ENCODE peak calls at places on chromosomes 12 and 14, in six cellular contexts. One of them, this sample, is unnamed.

GRCh38 chr12:24201258-24201970 is 251.9 kb upstream of the SOX5 start:
- DNase-seq in dorsolateral prefrontal cortex: no peak
- DNase-seq in OCI-LY7: no peak
- DNase-seq in neural progenitor cell: no peak
- DNase-seq in upper lobe of right lung: no peak
- DNase-seq in astrocyte of the spinal cord: no peak
- DNase-seq in this sample: no peak

GRCh38 chr14:102544745-102545460 is 35.3 kb upstream of the ANKRD9 start:
- DNase-seq in dorsolateral prefrontal cortex: no peak
- DNase-seq in OCI-LY7: no peak
- DNase-seq in neural progenitor cell: peak
- DNase-seq in upper lobe of right lung: no peak
- DNase-seq in astrocyte of the spinal cord: no peak
- DNase-seq in this sample: no peak

GRCh38 chr14:95225251-95225887 is 68.0 kb upstream of the DICER1 start:
- DNase-seq in dorsolateral prefrontal cortex: no peak
- DNase-seq in OCI-LY7: no peak
- DNase-seq in neural progenitor cell: no peak
- DNase-seq in upper lobe of right lung: no peak
- DNase-seq in astrocyte of the spinal cord: no peak
- DNase-seq in this sample: no peak

GRCh38 chr14:49581209-49581960 is 4.8 kb downstream of the RPS29 start:
- DNase-seq in dorsolateral prefrontal cortex: no peak
- DNase-seq in OCI-LY7: no peak
- DNase-seq in neural progenitor cell: no peak
- DNase-seq in upper lobe of right lung: no peak
- DNase-seq in astrocyte of the spinal cord: no peak
- DNase-seq in this sample: no peak

GRCh38 chr12:79635676-79636075 is 55.1 kb downstream of the PAWR start:
- DNase-seq in dorsolateral prefrontal cortex: no peak
- DNase-seq in OCI-LY7: no peak
- DNase-seq in neural progenitor cell: no peak
- DNase-seq in upper lobe of right lung: no peak
- DNase-seq in astrocyte of the spinal cord: no peak
- DNase-seq in this sample: peak

GRCh38 chr14:74506408-74506807 is 12.8 kb downstream of the ISCA2 start:
- DNase-seq in dorsolateral prefrontal cortex: no peak
- DNase-seq in OCI-LY7: peak
- DNase-seq in neural progenitor cell: no peak
- DNase-seq in upper lobe of right lung: no peak
- DNase-seq in astrocyte of the spinal cord: no peak
- DNase-seq in this sample: no peak

GRCh38 chr12:25994252-25994651 is 35.8 kb downstream of the RASSF8 start:
- DNase-seq in dorsolateral prefrontal cortex: no peak
- DNase-seq in OCI-LY7: no peak
- DNase-seq in neural progenitor cell: no peak
- DNase-seq in upper lobe of right lung: no peak
- DNase-seq in astrocyte of the spinal cord: peak
- DNase-seq in this sample: peak

GRCh38 chr14:78530078-78530477 is 359.9 kb downstream of the NRXN3 start:
- DNase-seq in dorsolateral prefrontal cortex: no peak
- DNase-seq in OCI-LY7: peak
- DNase-seq in neural progenitor cell: peak
- DNase-seq in upper lobe of right lung: no peak
- DNase-seq in astrocyte of the spinal cord: peak
- DNase-seq in this sample: peak

GRCh38 chr14:52950410-52950897 is 396 bp downstream of the FERMT2 start:
- DNase-seq in dorsolateral prefrontal cortex: peak
- DNase-seq in OCI-LY7: no peak
- DNase-seq in neural progenitor cell: peak
- DNase-seq in upper lobe of right lung: peak
- DNase-seq in astrocyte of the spinal cord: peak
- DNase-seq in this sample: no peak

GRCh38 chr14:35898217-35898775 is 72.2 kb downstream of the BRMS1L start:
- DNase-seq in dorsolateral prefrontal cortex: peak
- DNase-seq in OCI-LY7: no peak
- DNase-seq in neural progenitor cell: peak
- DNase-seq in upper lobe of right lung: no peak
- DNase-seq in astrocyte of the spinal cord: no peak
- DNase-seq in this sample: no peak

GRCh38 chr12:111034148-111034910 is 114.0 kb upstream of the MYL2 start:
- DNase-seq in dorsolateral prefrontal cortex: no peak
- DNase-seq in OCI-LY7: no peak
- DNase-seq in neural progenitor cell: peak
- DNase-seq in upper lobe of right lung: no peak
- DNase-seq in astrocyte of the spinal cord: no peak
- DNase-seq in this sample: no peak

GRCh38 chr12:108320503-108321293 is 18.4 kb downstream of the CMKLR1 start:
- DNase-seq in dorsolateral prefrontal cortex: no peak
- DNase-seq in OCI-LY7: peak
- DNase-seq in neural progenitor cell: no peak
- DNase-seq in upper lobe of right lung: no peak
- DNase-seq in astrocyte of the spinal cord: no peak
- DNase-seq in this sample: no peak

GRCh38 chr12:31317471-31318397 is 8.2 kb downstream of the SINHCAF start:
- DNase-seq in dorsolateral prefrontal cortex: no peak
- DNase-seq in OCI-LY7: peak
- DNase-seq in neural progenitor cell: peak
- DNase-seq in upper lobe of right lung: no peak
- DNase-seq in astrocyte of the spinal cord: peak
- DNase-seq in this sample: no peak

GRCh38 chr14:55028476-55028875 is 1.4 kb downstream of the SOCS4 start:
- DNase-seq in dorsolateral prefrontal cortex: no peak
- DNase-seq in OCI-LY7: no peak
- DNase-seq in neural progenitor cell: no peak
- DNase-seq in upper lobe of right lung: no peak
- DNase-seq in astrocyte of the spinal cord: no peak
- DNase-seq in this sample: no peak

GRCh38 chr14:66398437-66398836 is 87.7 kb upstream of the CCDC196 start:
- DNase-seq in dorsolateral prefrontal cortex: no peak
- DNase-seq in OCI-LY7: no peak
- DNase-seq in neural progenitor cell: no peak
- DNase-seq in upper lobe of right lung: no peak
- DNase-seq in astrocyte of the spinal cord: no peak
- DNase-seq in this sample: no peak

GRCh38 chr12:89479982-89480381 is 44.6 kb downstream of the GALNT4 start:
- DNase-seq in dorsolateral prefrontal cortex: no peak
- DNase-seq in OCI-LY7: no peak
- DNase-seq in neural progenitor cell: no peak
- DNase-seq in upper lobe of right lung: no peak
- DNase-seq in astrocyte of the spinal cord: no peak
- DNase-seq in this sample: no peak

GRCh38 chr12:78403136-78403535 is 461.4 kb upstream of the SYT1 start:
- DNase-seq in dorsolateral prefrontal cortex: no peak
- DNase-seq in OCI-LY7: no peak
- DNase-seq in neural progenitor cell: no peak
- DNase-seq in upper lobe of right lung: no peak
- DNase-seq in astrocyte of the spinal cord: peak
- DNase-seq in this sample: peak

GRCh38 chr12:10661338-10661737 is 12.5 kb downstream of the STYK1 start:
- DNase-seq in dorsolateral prefrontal cortex: no peak
- DNase-seq in OCI-LY7: no peak
- DNase-seq in neural progenitor cell: no peak
- DNase-seq in upper lobe of right lung: no peak
- DNase-seq in astrocyte of the spinal cord: no peak
- DNase-seq in this sample: no peak

GRCh38 chr12:53090559-53090958 is 6.9 kb upstream of the IGFBP6 start:
- DNase-seq in dorsolateral prefrontal cortex: no peak
- DNase-seq in OCI-LY7: no peak
- DNase-seq in neural progenitor cell: no peak
- DNase-seq in upper lobe of right lung: no peak
- DNase-seq in astrocyte of the spinal cord: no peak
- DNase-seq in this sample: no peak

GRCh38 chr14:70254476-70254961 is 65.8 kb upstream of the SLC8A3 start:
- DNase-seq in dorsolateral prefrontal cortex: peak
- DNase-seq in OCI-LY7: no peak
- DNase-seq in neural progenitor cell: peak
- DNase-seq in upper lobe of right lung: peak
- DNase-seq in astrocyte of the spinal cord: peak
- DNase-seq in this sample: peak

GRCh38 chr12:13586361-13586760 is 389.8 kb downstream of the EMP1 start:
- DNase-seq in dorsolateral prefrontal cortex: no peak
- DNase-seq in OCI-LY7: no peak
- DNase-seq in neural progenitor cell: no peak
- DNase-seq in upper lobe of right lung: no peak
- DNase-seq in astrocyte of the spinal cord: no peak
- DNase-seq in this sample: no peak

GRCh38 chr14:103705158-103705523 is 10.1 kb downstream of the XRCC3 start:
- DNase-seq in dorsolateral prefrontal cortex: no peak
- DNase-seq in OCI-LY7: no peak
- DNase-seq in neural progenitor cell: no peak
- DNase-seq in upper lobe of right lung: peak
- DNase-seq in astrocyte of the spinal cord: no peak
- DNase-seq in this sample: no peak

GRCh38 chr12:54127538-54128259 is 61.1 kb downstream of the SMUG1 start:
- DNase-seq in dorsolateral prefrontal cortex: no peak
- DNase-seq in OCI-LY7: no peak
- DNase-seq in neural progenitor cell: no peak
- DNase-seq in upper lobe of right lung: no peak
- DNase-seq in astrocyte of the spinal cord: no peak
- DNase-seq in this sample: no peak
- H3K4me3 ChIP-seq in dorsolateral prefrontal cortex: no peak
- H3K4me3 ChIP-seq in OCI-LY7: no peak
- H3K4me3 ChIP-seq in neural progenitor cell: no peak
- H3K4me3 ChIP-seq in upper lobe of right lung: peak
- H3K4me3 ChIP-seq in astrocyte of the spinal cord: peak
- H3K4me3 ChIP-seq in this sample: peak

DNA sequence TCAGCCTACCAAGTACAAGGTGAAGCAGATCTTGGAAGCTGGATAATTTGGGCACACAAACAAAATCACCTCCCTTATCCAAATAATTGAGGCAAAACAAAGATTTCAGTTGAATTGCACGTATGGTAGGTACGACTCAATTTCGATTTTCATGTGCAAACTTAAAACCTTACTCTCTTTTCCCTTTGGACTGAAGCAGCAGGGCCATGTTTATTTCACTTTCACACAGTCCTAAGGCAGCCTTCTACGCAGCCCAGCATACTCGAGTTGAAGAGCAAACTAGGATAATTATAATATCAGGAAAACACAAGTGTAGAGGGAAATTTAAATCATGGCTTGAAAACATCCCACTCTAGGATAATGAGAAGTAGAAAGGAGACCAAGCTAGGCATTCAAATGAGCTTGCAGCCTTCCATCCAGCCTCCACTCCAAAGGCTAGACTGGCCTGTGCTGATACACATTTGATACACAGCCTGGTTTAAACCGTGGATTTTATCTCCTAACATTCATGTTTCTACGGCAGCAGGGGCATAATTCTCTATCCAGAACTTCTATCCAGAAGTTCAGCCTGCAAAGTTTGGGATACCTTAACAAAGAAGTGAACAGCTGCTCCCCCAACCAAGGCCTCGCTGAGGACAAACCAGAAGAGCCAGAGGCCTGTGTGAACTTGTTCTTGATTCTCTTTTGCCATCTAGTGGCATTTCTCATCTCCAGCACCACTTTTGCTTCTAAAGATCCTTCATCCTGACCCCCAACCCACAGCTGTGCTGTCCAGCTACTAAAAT is 2.4 kb upstream of the RNASE7 start:
- DNase-seq in dorsolateral prefrontal cortex: peak
- DNase-seq in OCI-LY7: peak
- DNase-seq in neural progenitor cell: peak
- DNase-seq in upper lobe of right lung: no peak
- DNase-seq in astrocyte of the spinal cord: peak
- DNase-seq in this sample: no peak
- H3K4me3 ChIP-seq in dorsolateral prefrontal cortex: peak
- H3K4me3 ChIP-seq in OCI-LY7: no peak
- H3K4me3 ChIP-seq in neural progenitor cell: no peak
- H3K4me3 ChIP-seq in upper lobe of right lung: no peak
- H3K4me3 ChIP-seq in astrocyte of the spinal cord: no peak
- H3K4me3 ChIP-seq in this sample: no peak

DNA sequence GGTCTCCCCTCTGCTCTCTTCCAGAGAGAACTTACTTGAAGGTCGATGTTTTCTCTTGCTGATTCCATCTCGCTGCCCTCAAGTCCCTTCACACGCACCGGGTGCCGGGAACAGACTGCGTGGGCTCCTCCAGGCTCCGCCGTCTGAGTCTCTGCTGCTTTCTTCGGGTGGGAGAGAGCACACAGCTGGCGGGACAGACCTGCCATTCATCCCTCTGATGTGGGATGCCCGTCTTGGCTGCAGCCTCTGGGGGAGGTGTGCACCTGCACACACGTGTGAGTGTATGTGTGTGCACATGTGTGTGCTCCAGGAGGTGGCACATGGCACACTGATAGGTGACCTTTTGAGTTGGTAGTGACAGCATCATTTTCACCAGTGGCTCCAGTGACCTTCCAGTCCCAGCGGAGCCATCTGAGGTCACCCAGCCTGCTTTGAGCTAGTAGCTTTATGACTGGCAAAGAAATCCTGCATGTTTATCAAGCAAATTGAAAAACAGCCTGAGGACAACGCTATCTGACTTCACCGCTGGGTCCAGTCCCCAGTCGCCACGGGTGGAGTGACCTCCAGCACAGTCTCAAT is at the start of gene NINJ2:
- DNase-seq in dorsolateral prefrontal cortex: peak
- DNase-seq in OCI-LY7: no peak
- DNase-seq in neural progenitor cell: no peak
- DNase-seq in upper lobe of right lung: no peak
- DNase-seq in astrocyte of the spinal cord: no peak
- DNase-seq in this sample: no peak
- H3K4me3 ChIP-seq in dorsolateral prefrontal cortex: peak
- H3K4me3 ChIP-seq in OCI-LY7: peak
- H3K4me3 ChIP-seq in neural progenitor cell: no peak
- H3K4me3 ChIP-seq in upper lobe of right lung: peak
- H3K4me3 ChIP-seq in astrocyte of the spinal cord: peak
- H3K4me3 ChIP-seq in this sample: peak

DNA sequence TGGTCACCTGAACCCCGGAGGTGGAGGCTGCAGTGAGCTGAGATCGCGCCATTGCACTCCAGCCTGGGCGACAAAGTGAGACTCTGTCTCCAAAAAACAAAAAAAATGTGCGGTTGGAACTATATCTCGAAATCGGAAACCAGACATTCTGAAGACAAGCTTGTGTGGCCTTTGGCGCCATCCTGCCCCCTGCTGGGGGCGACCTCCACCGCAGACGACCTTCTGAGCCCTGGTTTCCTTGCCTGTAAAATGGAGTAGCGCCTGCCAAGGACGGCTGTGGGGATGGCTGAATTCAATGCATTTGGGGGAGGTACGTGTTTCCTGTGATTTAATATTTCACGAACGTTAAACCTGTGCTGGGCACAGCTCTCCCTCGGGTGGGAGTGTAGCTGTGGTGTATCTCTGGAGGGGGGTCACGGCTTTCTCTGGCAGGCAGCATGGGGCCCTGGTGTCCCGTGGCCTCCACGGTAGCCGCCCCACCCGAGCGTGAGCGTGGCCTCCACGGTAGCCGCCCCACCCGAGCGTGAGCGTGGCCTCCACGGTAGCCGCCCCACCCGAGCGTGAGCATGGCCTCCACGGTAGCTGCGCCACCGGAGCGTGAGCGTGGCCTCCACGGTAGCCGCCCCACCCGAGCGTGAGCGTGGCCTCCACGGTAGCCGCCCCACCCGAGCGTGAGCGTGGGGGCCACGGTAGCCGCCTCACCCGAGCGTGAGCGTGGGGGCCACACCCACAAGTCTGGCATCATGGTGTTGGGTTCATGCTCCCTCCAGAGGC is 55.3 kb downstream of the LRCOL1 start:
- DNase-seq in dorsolateral prefrontal cortex: no peak
- DNase-seq in OCI-LY7: peak
- DNase-seq in neural progenitor cell: peak
- DNase-seq in upper lobe of right lung: no peak
- DNase-seq in astrocyte of the spinal cord: no peak
- DNase-seq in this sample: no peak
- H3K4me3 ChIP-seq in dorsolateral prefrontal cortex: no peak
- H3K4me3 ChIP-seq in OCI-LY7: no peak
- H3K4me3 ChIP-seq in neural progenitor cell: no peak
- H3K4me3 ChIP-seq in upper lobe of right lung: no peak
- H3K4me3 ChIP-seq in astrocyte of the spinal cord: no peak
- H3K4me3 ChIP-seq in this sample: no peak

This sample was measured in skeletal muscle cell.